ENCODE peak calls at places on chromosomes 11 and 22, in nine cellular contexts. E, N, T, M, B, U, K, Y and I are unnamed samples.

GRCh38 chr22:19523240-19524169 is 705 bp downstream of the CLDN5 start:
- DNase-seq in E (no peak), N (no peak), T (peak), M (no peak), B (no peak), U (no peak), K (peak), Y (no peak), I (peak)

GRCh38 chr11:1401656-1402221 is 12.0 kb downstream of the BRSK2 start:
- DNase-seq in E (no peak), N (peak), T (peak), M (peak), B (peak), U (peak), K (peak), Y (no peak), I (peak)

GRCh38 chr11:66289548-66290331 is 797 bp upstream of the YIF1A start:
- DNase-seq in E (peak), N (no peak), T (no peak), M (no peak), B (peak), U (peak), K (no peak), Y (peak), I (no peak)

GRCh38 chr11:126926376-126926791 is 74.2 kb downstream of the KIRREL3 start:
- DNase-seq in E (no peak), N (no peak), T (peak), M (peak), B (no peak), U (no peak), K (peak), Y (no peak), I (no peak)

GRCh38 chr22:49869855-49870712 is 16.4 kb downstream of the ZBED4 start:
- DNase-seq in E (no peak), N (no peak), T (peak), M (peak), B (no peak), U (no peak), K (no peak), Y (no peak), I (no peak)

GRCh38 chr11:88579466-88579865 is 241.9 kb upstream of the CTSC start:
- DNase-seq in E (no peak), N (no peak), T (no peak), M (no peak), B (no peak), U (no peak), K (no peak), Y (no peak), I (no peak)

GRCh38 chr22:33328789-33329296 is 270.7 kb upstream of the SYN3 start:
- DNase-seq in E (no peak), N (no peak), T (peak), M (no peak), B (no peak), U (no peak), K (peak), Y (no peak), I (peak)

GRCh38 chr11:10818594-10818993 is 9.9 kb upstream of the EIF4G2 start:
- DNase-seq in E (no peak), N (peak), T (peak), M (no peak), B (no peak), U (no peak), K (peak), Y (peak), I (peak)

GRCh38 chr11:116895053-116895757 is 57.8 kb upstream of the APOA1 start:
- DNase-seq in E (peak), N (no peak), T (no peak), M (no peak), B (peak), U (no peak), K (no peak), Y (no peak), I (no peak)

GRCh38 chr11:18567081-18567480 is 21.5 kb downstream of the UEVLD start:
- DNase-seq in E (no peak), N (no peak), T (no peak), M (no peak), B (no peak), U (no peak), K (peak), Y (no peak), I (no peak)

GRCh38 chr22:20166703-20167102 is 15.8 kb upstream of the CCDC188 start:
- DNase-seq in E (no peak), N (no peak), T (no peak), M (no peak), B (no peak), U (no peak), K (no peak), Y (no peak), I (no peak)

GRCh38 chr11:93718057-93718563 is 23.2 kb downstream of the TAF1D start:
- DNase-seq in E (no peak), N (no peak), T (no peak), M (peak), B (no peak), U (no peak), K (no peak), Y (no peak), I (no peak)

GRCh38 chr22:17352798-17353197 is 16.5 kb upstream of the CECR2 start:
- DNase-seq in E (no peak), N (no peak), T (no peak), M (no peak), B (no peak), U (no peak), K (no peak), Y (no peak), I (no peak)

GRCh38 chr11:69666752-69667536 is 8.2 kb downstream of the LTO1 start:
- DNase-seq in E (no peak), N (no peak), T (no peak), M (no peak), B (no peak), U (no peak), K (no peak), Y (no peak), I (no peak)

GRCh38 chr11:13949876-13950275 is 12.6 kb upstream of the SPON1 start:
- DNase-seq in E (no peak), N (no peak), T (no peak), M (no peak), B (no peak), U (no peak), K (no peak), Y (no peak), I (no peak)

GRCh38 chr11:65417221-65417701 is 5.3 kb upstream of the NEAT1 start:
- DNase-seq in E (no peak), N (no peak), T (peak), M (no peak), B (peak), U (peak), K (peak), Y (no peak), I (peak)

GRCh38 chr11:47446833-47447232 is 2.1 kb downstream of the RAPSN start:
- DNase-seq in E (no peak), N (no peak), T (no peak), M (no peak), B (no peak), U (no peak), K (no peak), Y (no peak), I (no peak)
- H3K4me3 ChIP-seq in E (no peak), N (no peak), T (no peak), M (no peak), B (no peak), U (no peak), K (no peak), Y (no peak), I (no peak)

GRCh38 chr11:72041364-72042058 is 38.8 kb downstream of the NUMA1 start:
- DNase-seq in E (no peak), N (peak), T (peak), M (peak), B (peak), U (peak), K (peak), Y (peak), I (peak)

GRCh38 chr11:72040497-72041363 is 39.6 kb downstream of the NUMA1 start:
- DNase-seq in E (peak), N (peak), T (peak), M (peak), B (peak), U (peak), K (peak), Y (peak), I (peak)

GRCh38 chr11:72038491-72038890 is 39.8 kb downstream of the IL18BP start:
- DNase-seq in E (no peak), N (peak), T (peak), M (no peak), B (peak), U (peak), K (peak), Y (peak), I (peak)

GRCh38 chr11:72039108-72039850 is 40.6 kb downstream of the IL18BP start:
- DNase-seq in E (no peak), N (peak), T (peak), M (no peak), B (peak), U (peak), K (peak), Y (no peak), I (peak)

DNA sequence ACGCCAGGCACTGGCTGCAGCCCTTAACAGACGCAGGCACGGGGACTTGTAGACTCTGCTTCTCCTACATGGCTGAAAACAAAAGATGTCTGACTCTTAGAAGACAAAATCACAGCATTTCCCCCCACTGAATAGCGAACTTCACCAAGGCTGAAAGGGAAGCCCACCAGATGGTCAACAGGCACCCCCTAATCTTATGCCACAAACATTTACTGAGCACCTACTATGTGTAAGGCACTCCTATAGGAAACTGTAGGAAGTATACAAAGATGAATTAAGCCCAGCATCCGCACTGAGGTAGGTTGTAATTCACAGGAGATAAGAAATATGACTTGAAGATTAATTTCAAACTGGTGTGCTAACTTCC is 38.3 kb downstream of the NUMA1 start:
- DNase-seq in E (no peak), N (no peak), T (no peak), M (no peak), B (no peak), U (no peak), K (no peak), Y (no peak), I (no peak)
- H3K4me3 ChIP-seq in E (peak), N (peak), T (peak), M (peak), B (peak), U (peak), K (peak), Y (peak), I (peak)

GRCh38 chr22:26983311-26983710 is 325.9 kb downstream of the MIAT start:
- DNase-seq in E (no peak), N (no peak), T (peak), M (no peak), B (no peak), U (no peak), K (no peak), Y (no peak), I (no peak)

GRCh38 chr22:26985217-26985616 is 327.8 kb downstream of the MIAT start:
- DNase-seq in E (no peak), N (no peak), T (no peak), M (no peak), B (no peak), U (no peak), K (no peak), Y (no peak), I (no peak)

GRCh38 chr22:26979294-26979693 is 321.9 kb downstream of the MIAT start:
- DNase-seq in E (no peak), N (no peak), T (no peak), M (no peak), B (no peak), U (no peak), K (no peak), Y (no peak), I (no peak)

GRCh38 chr22:26981111-26981510 is 323.7 kb downstream of the MIAT start:
- DNase-seq in E (no peak), N (no peak), T (no peak), M (no peak), B (no peak), U (no peak), K (no peak), Y (no peak), I (no peak)

DNA sequence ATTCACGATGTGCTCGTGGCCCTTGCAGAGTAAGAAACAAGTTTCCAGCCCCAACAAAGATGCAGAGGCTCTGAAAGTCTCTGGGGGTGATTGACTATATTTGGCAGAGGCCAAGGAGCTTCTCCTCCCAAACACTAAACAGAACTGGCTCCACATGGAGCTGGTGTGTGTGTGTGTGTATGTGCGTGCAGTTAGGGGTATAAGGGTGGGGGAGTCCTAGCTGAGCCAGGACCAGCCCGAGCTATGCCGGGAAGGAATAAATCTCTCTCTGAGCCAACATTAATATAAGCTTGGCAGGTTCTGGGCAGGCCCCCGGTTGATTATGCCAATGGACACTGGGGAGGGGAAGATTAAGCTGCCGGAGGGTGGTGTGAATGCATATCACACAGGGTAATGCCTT is 324.1 kb downstream of the MIAT start:
- DNase-seq in E (no peak), N (no peak), T (peak), M (no peak), B (no peak), U (no peak), K (peak), Y (no peak), I (no peak)
- H3K4me3 ChIP-seq in E (no peak), N (no peak), T (no peak), M (no peak), B (no peak), U (no peak), K (no peak), Y (no peak), I (no peak)

DNA sequence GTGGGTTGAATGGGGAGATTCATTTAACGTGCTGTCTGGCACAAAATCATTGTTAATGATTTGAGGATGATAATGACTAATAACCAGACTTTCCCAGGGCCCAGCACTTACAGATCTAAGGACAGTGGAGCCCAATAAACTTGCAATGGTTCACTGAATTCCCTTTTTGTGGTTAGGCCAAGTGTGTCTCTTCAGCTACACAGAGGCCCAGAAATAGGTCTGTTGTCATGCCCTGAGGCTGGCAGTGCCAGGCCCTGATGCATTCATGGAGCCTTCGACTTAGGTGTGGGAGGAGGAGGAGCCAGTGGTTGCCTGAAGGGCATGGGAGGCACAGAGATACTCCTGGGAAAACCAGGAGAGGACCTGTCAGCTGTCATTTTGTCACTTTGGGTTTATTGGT is 56.1 kb downstream of the KIAA1671 start:
- DNase-seq in E (no peak), N (no peak), T (no peak), M (no peak), B (no peak), U (no peak), K (no peak), Y (no peak), I (no peak)
- H3K4me3 ChIP-seq in E (no peak), N (no peak), T (no peak), M (no peak), B (no peak), U (no peak), K (no peak), Y (no peak), I (no peak)

GRCh38 chr11:23540101-23540561 is 679.9 kb upstream of the CCDC179 start:
- DNase-seq in E (no peak), N (peak), T (peak), M (peak), B (no peak), U (no peak), K (peak), Y (no peak), I (peak)
- H3K4me3 ChIP-seq in E (no peak), N (no peak), T (no peak), M (no peak), B (no peak), U (no peak), K (no peak), Y (no peak), I (no peak)

DNA sequence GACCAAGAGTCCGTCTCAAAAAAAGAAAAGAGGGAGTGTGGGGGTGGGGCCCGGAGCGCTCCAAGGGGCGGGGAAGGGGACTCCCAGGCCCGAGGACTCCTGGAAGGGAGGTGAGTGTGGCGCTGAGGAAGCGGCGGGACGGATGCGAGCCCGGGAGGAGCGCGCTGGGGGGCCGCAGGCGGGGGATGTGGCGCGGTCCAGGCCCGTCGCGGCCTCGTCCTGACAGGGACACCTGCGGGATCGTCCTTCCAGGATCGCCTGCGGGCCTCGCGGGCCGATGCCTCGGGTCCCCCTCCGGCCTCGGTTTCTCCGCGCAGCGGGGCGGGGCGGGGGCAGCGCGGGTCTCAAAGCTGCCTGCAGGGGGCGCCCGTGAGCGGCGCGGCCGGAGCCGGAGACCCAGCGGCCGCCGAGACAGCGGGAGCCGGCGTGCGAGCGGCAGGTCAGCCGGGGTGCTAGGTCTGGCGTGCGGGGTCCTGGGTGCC is 3.8 kb upstream of the ADORA2A start:
- DNase-seq in E (no peak), N (no peak), T (no peak), M (no peak), B (peak), U (peak), K (no peak), Y (no peak), I (no peak)
- H3K4me3 ChIP-seq in E (peak), N (peak), T (no peak), M (peak), B (peak), U (peak), K (peak), Y (peak), I (peak)

GRCh38 chr11:76670475-76671235 is at the start of gene LRRC32:
- DNase-seq in E (no peak), N (no peak), T (peak), M (no peak), B (peak), U (peak), K (no peak), Y (no peak), I (no peak)
- H3K4me3 ChIP-seq in E (peak), N (peak), T (peak), M (peak), B (peak), U (peak), K (peak), Y (peak), I (peak)

DNA sequence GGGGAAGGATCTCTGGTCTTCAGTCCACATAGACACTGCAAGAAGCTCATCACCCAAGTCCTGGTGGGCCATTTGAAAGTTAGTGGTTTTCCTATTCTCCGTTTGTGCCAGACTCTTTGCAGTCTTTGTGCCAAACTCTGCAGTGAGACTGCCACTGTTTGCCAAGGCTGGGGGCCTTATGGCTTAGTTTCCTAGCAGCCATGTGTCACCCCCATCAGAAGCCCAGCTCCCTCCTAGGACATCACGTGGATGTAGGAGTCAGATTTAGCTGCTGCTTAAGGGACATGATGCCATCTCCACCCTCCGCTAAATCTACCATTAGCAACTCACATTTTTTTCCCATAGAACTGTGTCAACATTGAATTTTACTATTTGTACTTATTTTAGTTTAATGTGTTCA is 220.0 kb downstream of the C11orf91 start:
- DNase-seq in E (no peak), N (no peak), T (no peak), M (no peak), B (no peak), U (no peak), K (no peak), Y (no peak), I (no peak)
- H3K4me3 ChIP-seq in E (no peak), N (no peak), T (no peak), M (no peak), B (no peak), U (no peak), K (no peak), Y (no peak), I (no peak)